ENCODE peak calls at places on chromosomes 16 and 17, in four cellular contexts. P, E, C and Z are unnamed samples.

GRCh38 chr17:27572665-27573064 is 58.3 kb upstream of the LGALS9 start:
- DNase-seq in P (no peak), E (no peak), C (no peak), Z (no peak)

GRCh38 chr17:6786618-6787017 is 10.6 kb downstream of the FBXO39 start:
- DNase-seq in P (no peak), E (peak; percentile 68), C (peak; percentile 94), Z (no peak)

GRCh38 chr17:78174332-78174869 is 6.0 kb downstream of the SYNGR2 start:
- DNase-seq in P (no peak), E (no peak), C (no peak), Z (no peak)

GRCh38 chr17:38605852-38606645 is at the start of gene SRCIN1:
- DNase-seq in P (peak; percentile 72), E (no peak), C (no peak), Z (peak; percentile 46)

GRCh38 chr17:29219378-29220047 is 27.1 kb upstream of the CRYBA1 start:
- DNase-seq in P (peak; percentile 86), E (peak; percentile 89), C (peak; percentile 81), Z (peak; percentile 52)

GRCh38 chr17:7072406-7072805 is 7.6 kb downstream of the CLEC10A start:
- DNase-seq in P (no peak), E (no peak), C (no peak), Z (no peak)

GRCh38 chr16:966035-966434 is 4.7 kb downstream of the LMF1 start:
- DNase-seq in P (no peak), E (no peak), C (no peak), Z (no peak)

GRCh38 chr17:65027305-65027704 is 29.2 kb downstream of the GNA13 start:
- DNase-seq in P (no peak), E (peak; percentile 77), C (peak; percentile 82), Z (no peak)

GRCh38 chr16:1163567-1164055 is 10.7 kb downstream of the CACNA1H start:
- DNase-seq in P (no peak), E (peak; percentile 24), C (peak; percentile 4), Z (no peak)

GRCh38 chr16:58280846-58281301 is 14.0 kb downstream of the PRSS54 start:
- DNase-seq in P (no peak), E (peak; percentile 5), C (no peak), Z (no peak)

GRCh38 chr17:17146791-17147406 is 59.2 kb downstream of the PLD6 start:
- DNase-seq in P (no peak), E (no peak), C (peak; percentile 59), Z (no peak)

GRCh38 chr16:69564845-69565610 is 738 bp upstream of the NFAT5 start:
- DNase-seq in P (no peak), E (peak; percentile 12), C (no peak), Z (no peak)

GRCh38 chr16:65740716-65741115 is 618.9 kb upstream of the CDH11 start:
- DNase-seq in P (no peak), E (peak; percentile 29), C (peak; percentile 40), Z (no peak)

GRCh38 chr16:69150146-69150865 is 17.9 kb downstream of the UTP4 start:
- DNase-seq in P (peak; percentile 58), E (peak; percentile 92), C (peak; percentile 86), Z (no peak)

GRCh38 chr17:56478836-56479447 is 114.6 kb upstream of the NOG start:
- DNase-seq in P (no peak), E (peak; percentile 41), C (peak; percentile 47), Z (no peak)

GRCh38 chr17:7022791-7023571 is at the start of gene BCL6B:
- DNase-seq in P (no peak), E (no peak), C (no peak), Z (no peak)

GRCh38 chr17:32757963-32758362 is 119.0 kb downstream of the MYO1D start:
- DNase-seq in P (no peak), E (peak; percentile 28), C (no peak), Z (no peak)

GRCh38 chr17:76473541-76473985 is 6.2 kb downstream of the AANAT start:
- DNase-seq in P (no peak), E (peak; percentile 26), C (no peak), Z (no peak)

GRCh38 chr16:8669481-8669880 is 4.9 kb upstream of the ABAT start:
- DNase-seq in P (no peak), E (no peak), C (no peak), Z (no peak)

GRCh38 chr17:20066253-20066652 is 57.1 kb downstream of the SPECC1 start:
- DNase-seq in P (no peak), E (peak; percentile 64), C (peak; percentile 88), Z (no peak)

GRCh38 chr17:12899604-12900003 is 110.3 kb downstream of the ARHGAP44 start:
- DNase-seq in P (no peak), E (no peak), C (no peak), Z (no peak)

GRCh38 chr16:87080571-87081167 is 236.5 kb downstream of the C16orf95 start:
- DNase-seq in P (no peak), E (no peak), C (no peak), Z (no peak)

GRCh38 chr16:15601212-15601879 is 41.6 kb downstream of the MARF1 start:
- DNase-seq in P (no peak), E (no peak), C (no peak), Z (no peak)

GRCh38 chr16:65032397-65032796 is 89.5 kb downstream of the CDH11 start:
- DNase-seq in P (no peak), E (no peak), C (peak; percentile 44), Z (no peak)

GRCh38 chr17:7383742-7384488 is 3.0 kb downstream of the TNK1 start:
- DNase-seq in P (peak; percentile 73), E (no peak), C (no peak), Z (peak; percentile 82)

GRCh38 chr17:67663445-67663844 is 54.3 kb upstream of the NOL11 start:
- DNase-seq in P (no peak), E (no peak), C (no peak), Z (no peak)

GRCh38 chr17:73560661-73561060 is 83.6 kb downstream of the SDK2 start:
- DNase-seq in P (no peak), E (peak; percentile 4), C (no peak), Z (no peak)
- TF ChIP-seq CTCF in P (no peak), E (no peak), C (no peak), Z (no peak)

GRCh38 chr16:11651796-11652195 is 16.5 kb upstream of the SNN start:
- DNase-seq in P (no peak), E (no peak), C (no peak), Z (no peak)

GRCh38 chr16:11658896-11659708 is 9.2 kb upstream of the SNN start:
- DNase-seq in P (no peak), E (peak; percentile 60), C (peak; percentile 19), Z (no peak)

GRCh38 chr16:11650641-11651591 is 17.3 kb upstream of the SNN start:
- DNase-seq in P (no peak), E (no peak), C (no peak), Z (no peak)

DNA sequence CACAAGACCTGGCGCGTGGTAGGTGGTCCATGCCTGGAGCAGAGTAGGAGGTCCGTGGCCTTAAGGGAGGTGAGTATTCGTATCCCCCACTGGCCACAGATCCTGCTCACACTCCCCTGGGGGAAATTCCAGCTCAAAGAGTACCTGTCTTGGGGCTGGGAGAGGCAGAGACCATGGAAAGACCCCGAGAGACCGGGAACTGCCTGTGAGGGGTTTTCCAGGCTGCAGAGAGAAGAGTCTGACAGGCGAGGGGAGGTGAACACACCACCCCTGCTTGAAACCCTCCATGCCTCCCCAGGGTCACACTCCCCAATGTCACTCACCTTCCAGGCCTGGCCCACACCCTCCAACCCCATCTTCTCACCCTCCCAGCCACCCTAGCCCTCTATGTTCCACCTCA is 12.6 kb upstream of the SNN start:
- DNase-seq in P (no peak), E (no peak), C (no peak), Z (no peak)
- TF ChIP-seq CTCF in P (no peak), E (no peak), C (no peak), Z (no peak)

DNA sequence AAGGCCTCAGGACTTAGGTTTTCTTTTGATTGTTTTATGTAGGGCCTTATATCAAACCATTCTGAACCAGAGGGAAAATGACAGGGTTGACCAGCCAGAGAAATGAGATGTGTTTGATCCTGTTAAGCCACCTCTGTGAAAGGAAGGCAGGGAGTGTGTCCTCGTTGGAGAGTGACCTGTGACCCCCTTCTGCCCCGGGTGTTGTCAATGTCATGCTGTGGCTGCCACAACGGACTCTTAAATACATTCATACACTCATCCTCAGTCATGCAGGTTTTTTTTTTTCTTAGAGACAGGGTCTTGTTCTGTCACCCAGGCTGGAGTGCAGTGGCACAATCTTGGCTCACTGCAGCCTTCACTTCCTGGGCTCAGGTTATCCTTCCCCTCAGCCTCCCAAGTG is 6.1 kb downstream of the MYCBPAP start:
- DNase-seq in P (no peak), E (no peak), C (no peak), Z (no peak)
- TF ChIP-seq CTCF in P (no peak), E (no peak), C (no peak), Z (no peak)

DNA sequence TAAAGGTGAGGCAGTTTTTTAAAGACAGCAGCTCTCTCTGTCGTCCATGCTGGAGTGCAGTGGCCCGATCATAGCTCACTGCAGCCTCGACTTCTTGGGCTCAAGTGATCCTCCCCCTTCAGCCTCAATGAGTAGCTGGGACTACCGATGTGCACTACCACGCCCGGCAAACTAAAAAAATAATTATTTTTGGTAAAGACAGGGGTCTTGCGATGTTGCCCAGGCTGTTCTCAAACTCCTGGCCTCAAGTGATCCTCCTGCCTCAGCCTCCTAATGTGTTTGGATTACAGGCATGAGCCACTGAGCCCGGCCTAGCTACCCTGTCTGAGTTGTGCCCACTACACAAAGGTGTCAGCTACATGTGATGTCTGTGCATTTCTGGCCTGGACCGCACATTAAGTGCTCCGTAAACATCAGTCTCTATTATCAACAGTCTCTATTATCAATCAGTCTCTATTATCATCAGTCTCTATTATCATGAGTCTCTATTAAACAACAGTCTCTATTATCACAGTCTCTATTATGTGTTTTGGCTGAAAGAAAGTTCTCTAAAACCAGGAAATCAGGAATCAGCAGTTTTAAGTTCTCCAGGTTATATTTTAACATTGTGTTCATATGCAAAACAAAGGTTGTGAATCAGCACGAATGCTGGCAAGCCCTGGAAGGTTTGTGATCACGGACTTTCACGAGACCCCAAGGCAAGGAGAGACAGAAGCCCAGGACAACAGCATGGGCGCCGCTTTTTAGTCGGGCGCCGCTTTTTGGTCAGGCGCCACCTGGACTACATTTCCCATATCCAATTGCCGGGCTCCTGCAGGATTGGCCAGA is 696 bp upstream of the WWOX start:
- DNase-seq in P (no peak), E (no peak), C (no peak), Z (no peak)
- TF ChIP-seq CTCF in P (no peak), E (no peak), C (no peak), Z (no peak)